ENCODE peak calls at places on chromosomes 11 and 22, in nine cellular contexts. O is endodermal cell; A is CD8-positive, alpha-beta T cell; B is CD8-positive, alpha-beta memory T cell; D is ovary; P is ascending aorta; H is stomach; J is heart left ventricle; L is DND-41. U is an unnamed sample. For H3K9me3 and H3K27me3, the result is how much of the 10 kb centered on the place peaks cover.

GRCh38 chr22:40819741-40820140 is 595 bp upstream of the SLC25A17 start:
- DNase-seq in O (no peak), A (no peak), B (no peak), D (no peak), P (no peak), H (no peak), J (no peak), L (no peak), U (no peak)

GRCh38 chr22:45887202-45888131 is 89.5 kb downstream of the WNT7B start:
- DNase-seq in O (peak), A (no peak), B (no peak), D (no peak), P (no peak), H (peak), J (no peak), L (no peak), U (no peak)

GRCh38 chr11:77644887-77645286 is 7.3 kb upstream of the CLNS1A start:
- DNase-seq in O (no peak), A (no peak), B (no peak), D (no peak), P (no peak), H (no peak), J (no peak), L (no peak), U (no peak)

GRCh38 chr11:75350743-75351540 is 519 bp downstream of the ARRB1 start:
- DNase-seq in O (peak), A (peak), B (peak), D (peak), P (peak), H (peak), J (peak), L (peak), U (peak)

GRCh38 chr11:45920531-45921477 is 1.7 kb upstream of the LARGE2 start:
- DNase-seq in O (no peak), A (no peak), B (no peak), D (no peak), P (no peak), H (no peak), J (no peak), L (no peak), U (no peak)

GRCh38 chr11:76763573-76764348 is 19.4 kb upstream of the TSKU start:
- DNase-seq in O (no peak), A (no peak), B (no peak), D (peak), P (no peak), H (no peak), J (peak), L (no peak), U (no peak)

GRCh38 chr11:1917523-1918435 is 1.7 kb upstream of the TNNT3 start:
- DNase-seq in O (peak), A (no peak), B (no peak), D (no peak), P (no peak), H (no peak), J (peak), L (no peak), U (no peak)

GRCh38 chr11:110147965-110148709 is 54.9 kb downstream of the ZC3H12C start:
- DNase-seq in O (no peak), A (no peak), B (no peak), D (no peak), P (no peak), H (no peak), J (no peak), L (no peak), U (no peak)

GRCh38 chr22:40385041-40385782 is 14.8 kb downstream of the SGSM3 start:
- DNase-seq in O (no peak), A (peak), B (peak), D (no peak), P (no peak), H (no peak), J (no peak), L (peak), U (peak)

GRCh38 chr11:25766332-25767015 is 565.5 kb upstream of the ANO3 start:
- DNase-seq in O (no peak), A (no peak), B (no peak), D (no peak), P (no peak), H (no peak), J (no peak), L (no peak), U (no peak)

GRCh38 chr11:121318848-121319834 is 26.6 kb downstream of the SC5D start:
- DNase-seq in O (peak), A (no peak), B (peak), D (peak), P (no peak), H (no peak), J (no peak), L (peak), U (peak)

GRCh38 chr22:31259798-31260473 is 32.4 kb downstream of the PIK3IP1 start:
- DNase-seq in O (no peak), A (no peak), B (no peak), D (no peak), P (no peak), H (no peak), J (no peak), L (no peak), U (no peak)

GRCh38 chr11:82315093-82315492 is 418.6 kb downstream of the FAM181B start:
- DNase-seq in O (peak), A (no peak), B (no peak), D (peak), P (no peak), H (no peak), J (no peak), L (no peak), U (no peak)

GRCh38 chr11:72237112-72237931 is 6.7 kb downstream of the PHOX2A start:
- DNase-seq in O (peak), A (no peak), B (no peak), D (no peak), P (no peak), H (no peak), J (no peak), L (no peak), U (no peak)

GRCh38 chr11:111913997-111914396 is 1.5 kb downstream of the HSPB2 start:
- DNase-seq in O (no peak), A (no peak), B (no peak), D (peak), P (no peak), H (no peak), J (peak), L (no peak), U (no peak)

GRCh38 chr11:88246680-88247079 is 71.4 kb upstream of the RAB38 start:
- DNase-seq in O (no peak), A (no peak), B (no peak), D (no peak), P (no peak), H (no peak), J (no peak), L (no peak), U (no peak)

GRCh38 chr11:63802637-63803414 is 10.4 kb upstream of the SPINDOC start:
- DNase-seq in O (peak), A (no peak), B (no peak), D (no peak), P (no peak), H (no peak), J (no peak), L (no peak), U (no peak)
- H3K9me3 ChIP-seq in O (under half), A (under half), B (under half), D (under half), P (under half), H (under half), J (under half), L (under half), U (under half)

DNA sequence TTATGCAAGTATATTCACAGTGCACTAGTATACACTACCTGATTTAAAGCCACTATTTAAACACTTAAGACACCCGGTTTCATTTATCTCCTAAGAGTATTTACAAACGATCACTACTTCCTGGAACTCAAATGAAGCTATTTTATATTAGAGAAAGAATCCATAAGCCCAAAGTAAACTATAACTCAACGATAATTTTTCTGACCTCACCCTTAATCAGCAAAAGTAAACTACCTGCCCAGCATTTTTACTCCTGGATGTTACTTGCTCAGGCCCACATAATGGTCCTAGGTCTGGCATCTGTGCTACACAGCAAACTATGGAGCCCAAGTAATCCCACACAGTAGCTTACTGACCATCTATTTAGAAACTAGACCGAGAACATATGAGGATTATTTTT is 33.4 kb downstream of the TSG101 start:
- DNase-seq in O (no peak), A (no peak), B (no peak), D (no peak), P (no peak), H (no peak), J (no peak), L (no peak), U (no peak)
- H3K27ac ChIP-seq in O (no peak), A (no peak), B (no peak), D (no peak), P (no peak), H (no peak), J (no peak), L (no peak), U (no peak)

GRCh38 chr11:114263510-114264170 is 32.6 kb upstream of the NNMT start:
- DNase-seq in O (no peak), A (no peak), B (no peak), D (no peak), P (no peak), H (no peak), J (no peak), L (no peak), U (no peak)

GRCh38 chr11:114264381-114264780 is 31.8 kb upstream of the NNMT start:
- DNase-seq in O (no peak), A (no peak), B (no peak), D (no peak), P (no peak), H (no peak), J (no peak), L (no peak), U (no peak)

GRCh38 chr11:114262681-114263509 is 33.3 kb upstream of the NNMT start:
- DNase-seq in O (peak), A (no peak), B (peak), D (no peak), P (no peak), H (no peak), J (no peak), L (peak), U (peak)

GRCh38 chr11:114261791-114262190 is 34.4 kb upstream of the NNMT start:
- DNase-seq in O (no peak), A (no peak), B (no peak), D (no peak), P (no peak), H (no peak), J (no peak), L (no peak), U (no peak)

DNA sequence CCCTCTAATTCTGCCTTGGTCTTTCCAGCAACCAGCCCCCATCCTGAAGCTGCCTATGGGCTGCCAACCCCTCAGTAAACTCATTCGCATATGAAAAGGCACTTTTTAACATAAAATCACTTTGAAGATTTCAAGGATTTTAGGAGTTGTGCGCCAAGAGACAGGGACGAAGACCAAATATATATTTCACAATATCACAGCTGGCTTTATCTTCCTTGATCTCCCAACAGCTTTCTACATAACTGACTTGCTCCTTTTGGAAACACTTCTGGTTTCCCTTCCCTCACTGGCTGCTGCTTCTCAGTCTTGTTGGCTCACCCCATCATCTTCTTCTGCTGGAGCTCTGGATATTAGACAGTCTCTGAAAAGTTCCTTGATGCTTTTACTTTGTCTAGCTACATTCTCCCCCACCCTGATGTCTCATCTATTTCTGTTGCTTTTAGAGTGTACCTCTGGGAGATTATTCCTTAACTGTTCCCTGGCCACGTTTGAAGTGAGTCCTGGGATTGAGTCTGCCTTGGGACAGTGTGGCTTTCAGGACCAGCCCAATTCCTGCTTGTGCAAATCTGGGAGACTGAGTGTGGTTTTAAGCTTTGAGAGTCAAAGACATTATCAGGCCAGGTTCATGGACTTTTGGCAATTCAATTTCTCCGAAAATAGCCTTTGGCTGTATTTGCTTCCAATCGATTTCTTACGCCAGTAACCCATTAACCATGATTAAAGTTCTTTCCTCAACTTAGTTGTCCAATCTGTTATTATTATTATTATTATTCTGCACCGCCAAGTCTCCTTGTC is 30.9 kb upstream of the NNMT start:
- DNase-seq in O (peak), A (no peak), B (no peak), D (no peak), P (no peak), H (no peak), J (no peak), L (no peak), U (no peak)
- H3K27me3 ChIP-seq in O (under half), A (under half), B (under half), D (under half), P (under half), H (under half), J (under half), L (under half), U (under half)

DNA sequence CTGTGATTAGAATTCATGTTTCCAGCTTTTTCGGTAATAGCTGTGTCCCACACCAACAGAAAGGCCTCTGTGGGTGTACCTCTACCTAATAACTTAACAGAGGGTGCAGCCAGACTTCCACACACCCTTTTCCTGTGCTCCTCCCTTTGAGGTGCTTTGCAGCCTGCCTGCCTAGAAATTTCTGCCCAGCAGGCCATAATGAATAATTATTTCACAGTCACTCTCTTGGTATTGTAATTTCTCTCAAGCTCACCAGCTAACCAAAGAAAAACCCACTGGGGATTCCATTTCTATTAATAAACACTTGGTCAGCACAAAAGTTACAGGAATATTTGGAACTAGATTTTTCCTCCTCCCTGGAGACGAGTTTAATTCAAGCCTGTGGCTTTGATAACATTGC is 13.3 kb downstream of the WT1 start:
- DNase-seq in O (no peak), A (no peak), B (no peak), D (no peak), P (no peak), H (no peak), J (no peak), L (peak), U (no peak)
- H3K9me3 ChIP-seq in O (under half), A (under half), B (under half), D (under half), P (under half), H (under half), J (under half), L (under half), U (under half)

DNA sequence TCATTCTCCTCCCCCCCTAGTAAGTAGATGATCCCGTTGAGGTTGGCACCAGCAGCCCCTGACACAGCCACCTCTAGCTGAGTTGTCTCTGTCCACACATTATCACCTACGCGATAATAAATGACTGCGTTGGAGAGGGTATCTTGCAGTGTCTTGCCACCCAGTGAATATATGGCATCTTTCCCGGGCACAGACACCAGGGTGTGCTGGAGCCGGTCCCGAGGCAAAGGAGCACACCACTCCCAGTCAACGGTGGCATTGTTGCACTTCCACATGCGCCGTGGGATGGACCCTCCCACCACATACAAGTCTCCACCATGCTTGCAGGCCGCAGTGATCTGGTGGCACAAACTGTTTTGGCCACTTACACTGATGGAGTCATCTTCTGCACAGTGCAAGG is 5.4 kb downstream of the KBTBD4 start:
- DNase-seq in O (no peak), A (no peak), B (no peak), D (no peak), P (no peak), H (no peak), J (peak), L (no peak), U (no peak)
- H3K27ac ChIP-seq in O (no peak), A (no peak), B (no peak), D (no peak), P (no peak), H (no peak), J (peak), L (no peak), U (no peak)

DNA sequence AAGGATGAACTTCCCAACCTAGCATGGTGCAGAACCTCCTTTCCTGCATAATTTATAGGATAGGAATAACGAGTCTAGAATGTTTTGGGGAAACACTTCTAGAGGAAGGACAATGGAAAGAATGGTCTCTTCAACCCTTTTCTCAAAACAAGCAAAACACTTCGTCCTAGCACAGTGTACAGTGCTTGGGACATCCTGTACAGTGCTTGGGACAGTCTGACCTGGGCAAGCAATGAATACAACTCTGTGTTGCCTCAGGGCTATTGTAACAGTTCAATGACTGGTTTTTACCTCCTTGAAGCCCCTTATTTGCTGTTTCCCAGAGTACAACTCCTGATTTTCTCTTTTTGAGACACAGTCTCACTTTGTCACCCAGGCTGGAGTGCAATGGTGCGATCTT is 1.6 kb upstream of the ADAMTS8 start:
- DNase-seq in O (no peak), A (no peak), B (no peak), D (no peak), P (no peak), H (no peak), J (no peak), L (no peak), U (no peak)
- H3K27me3 ChIP-seq in O (under half), A (under half), B (under half), D (under half), P (under half), H (under half), J (under half), L (under half), U (under half)

DNA sequence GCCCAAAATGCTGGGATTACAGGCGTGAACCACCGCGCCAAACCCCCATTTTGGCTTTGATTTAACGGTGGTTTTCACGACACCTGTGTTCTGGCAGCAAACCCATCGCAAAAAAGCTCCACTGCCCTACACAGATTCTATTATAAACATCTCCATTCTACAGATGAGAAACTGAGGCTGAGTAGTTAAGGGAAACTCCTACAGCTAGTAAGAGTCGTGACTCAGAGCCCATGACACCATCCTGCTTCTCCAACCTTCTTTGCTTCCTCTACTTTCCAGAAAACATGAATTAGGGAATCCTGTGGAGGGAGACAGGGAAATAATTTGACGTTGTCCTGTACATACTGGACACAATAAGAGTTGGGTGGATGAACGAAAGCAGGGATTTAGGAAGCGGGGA is 429 bp upstream of the SNX15 start:
- DNase-seq in O (no peak), A (no peak), B (no peak), D (no peak), P (no peak), H (no peak), J (no peak), L (no peak), U (no peak)
- H3K9me3 ChIP-seq in O (under half), A (under half), B (under half), D (under half), P (under half), H (under half), J (under half), L (under half), U (under half)

GRCh38 chr11:115222863-115223530 is 281.2 kb downstream of the CADM1 start:
- DNase-seq in O (no peak), A (no peak), B (no peak), D (no peak), P (no peak), H (no peak), J (no peak), L (no peak), U (no peak)
- H3K27ac ChIP-seq in O (no peak), A (no peak), B (peak), D (no peak), P (no peak), H (no peak), J (no peak), L (no peak), U (no peak)

DNA sequence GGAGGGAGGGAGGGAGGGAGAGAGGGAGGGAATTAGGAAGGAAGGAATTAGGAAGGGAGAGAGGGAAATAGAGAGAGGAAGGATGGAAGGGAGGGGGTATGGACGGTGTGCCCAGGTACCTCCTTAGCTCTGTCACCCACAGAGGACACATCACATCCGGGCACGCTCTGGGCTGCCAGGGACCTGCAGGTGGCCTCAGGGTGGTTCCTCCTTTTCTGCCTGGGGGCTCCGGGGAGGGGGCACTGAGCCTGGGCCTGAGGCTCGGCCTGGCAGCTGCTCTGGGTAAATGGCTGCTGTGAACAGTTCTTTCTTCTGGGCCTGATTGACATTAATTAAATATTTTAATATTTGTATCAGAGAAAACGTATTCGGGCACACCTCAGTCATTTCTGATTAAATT is 733.5 kb downstream of the BRD1 start:
- DNase-seq in O (no peak), A (no peak), B (no peak), D (no peak), P (no peak), H (no peak), J (no peak), L (no peak), U (no peak)
- H3K27me3 ChIP-seq in O (under half), A (under half), B (under half), D (under half), P (under half), H (under half), J (under half), L (under half), U (under half)